ENCODE peak calls at places on chromosomes 2 and 18, in four cellular contexts. X is GM13977, J is AG10803, E is WTC11. A is an unnamed sample.
A peak's percentile ranks its signal among the peaks of the same experiment; 100 is the strongest.

GRCh38 chr2:174675615-174676014 is 78.0 kb upstream of the WIPF1 start:
- DNase-seq in X (no peak), E (no peak), J (no peak), A (no peak)

GRCh38 chr2:196963043-196963442 is 36.5 kb upstream of the PGAP1 start:
- DNase-seq in J (no peak), E (no peak), X (no peak), A (no peak)

GRCh38 chr18:1053654-1054315 is 149.1 kb downstream of the ADCYAP1 start:
- DNase-seq in E (no peak), X (no peak), J (no peak), A (no peak)

GRCh38 chr2:12717191-12717987 is 653 bp downstream of the TRIB2 start:
- DNase-seq in J (peak; percentile 71), E (peak; percentile 74), X (peak; percentile 73), A (peak; percentile 69)

GRCh38 chr2:241741016-241741415 is 6.6 kb downstream of the D2HGDH start:
- DNase-seq in X (no peak), J (no peak), E (no peak), A (no peak)

GRCh38 chr2:99598435-99598834 is 108.6 kb upstream of the REV1 start:
- DNase-seq in X (no peak), E (peak; percentile 43), J (no peak), A (no peak)

GRCh38 chr2:2830576-2830975 is 499.5 kb upstream of the MYT1L start:
- DNase-seq in J (no peak), E (no peak), X (no peak), A (no peak)

GRCh38 chr2:164735309-164735919 is 106.2 kb downstream of the COBLL1 start:
- DNase-seq in X (no peak), J (no peak), E (no peak), A (no peak)

GRCh38 chr2:160484859-160485520 is 8.6 kb downstream of the RBMS1 start:
- DNase-seq in E (no peak), X (no peak), J (no peak), A (no peak)

DNA sequence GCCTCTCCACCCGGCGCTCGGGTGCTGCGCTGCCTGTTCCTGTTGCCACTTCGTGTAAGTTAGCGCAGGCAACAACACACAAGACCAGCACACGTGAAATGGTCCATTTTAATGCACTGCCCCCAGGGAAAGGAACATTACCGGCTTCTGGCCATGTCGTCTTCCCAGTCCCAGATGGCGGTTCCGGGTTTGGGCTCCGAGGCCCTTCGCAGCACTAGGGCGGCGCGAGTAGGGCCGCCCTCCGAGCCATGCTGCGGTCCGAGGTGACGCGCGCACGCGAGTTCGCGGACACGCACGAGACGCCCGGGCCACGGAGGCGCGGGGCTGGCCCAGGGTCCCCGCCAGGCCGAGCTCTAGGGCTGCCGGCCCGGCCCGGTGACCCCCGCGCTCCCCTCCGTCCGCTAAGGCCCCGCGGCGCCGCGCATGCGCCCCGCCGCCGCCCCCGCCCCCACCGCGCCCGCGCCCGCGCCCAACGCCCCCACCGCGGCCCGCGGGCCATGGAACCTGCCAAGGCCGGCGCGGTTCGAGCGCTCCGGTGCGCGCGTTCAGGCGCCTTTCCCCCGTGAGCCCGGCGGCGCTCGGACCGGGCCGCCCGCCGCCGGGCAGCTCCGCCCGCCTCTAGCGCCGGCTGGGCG is 365 bp upstream of the ZNF236 start:
- DNase-seq in X (peak; percentile 89), E (peak; percentile 31), J (peak; percentile 59), A (peak; percentile 85)
- TF ChIP-seq CTCF in X (no peak), E (no peak), J (no peak), A (no peak)

DNA sequence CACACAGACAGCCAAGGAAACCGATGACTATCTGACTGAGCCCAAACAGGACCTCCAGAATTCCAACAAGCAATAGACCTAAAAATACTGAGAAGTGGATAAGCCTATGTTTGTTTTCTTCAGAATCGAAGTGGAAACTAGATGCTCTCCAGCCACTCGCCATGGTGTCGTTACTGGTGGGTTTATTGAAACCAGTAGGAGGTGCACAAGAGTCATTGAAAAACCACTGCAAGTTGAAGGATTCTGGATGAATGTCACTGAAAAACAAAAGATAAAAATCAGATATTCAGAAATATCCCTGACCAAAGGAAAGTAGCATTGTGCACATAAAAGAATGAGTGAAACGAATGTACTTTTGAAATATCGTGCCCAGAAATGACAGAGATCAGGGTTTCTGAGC is 15.3 kb downstream of the TM4SF20 start:
- DNase-seq in X (no peak), E (no peak), J (no peak), A (no peak)
- TF ChIP-seq CTCF in X (peak; percentile 28), E (no peak), J (no peak), A (no peak)

GRCh38 chr2:111617804-111618576 is 266.0 kb downstream of the ANAPC1 start:
- DNase-seq in X (no peak), E (no peak), J (peak; percentile 65), A (no peak)

GRCh38 chr2:111617299-111617803 is 266.6 kb downstream of the ANAPC1 start:
- DNase-seq in J (peak; percentile 45), X (no peak), E (no peak), A (no peak)

GRCh38 chr2:111618577-111618930 is 265.4 kb downstream of the ANAPC1 start:
- DNase-seq in J (peak; percentile 57), X (no peak), E (no peak), A (no peak)

GRCh38 chr2:111616651-111617218 is 267.3 kb downstream of the ANAPC1 start:
- DNase-seq in E (no peak), J (no peak), X (no peak), A (no peak)

DNA sequence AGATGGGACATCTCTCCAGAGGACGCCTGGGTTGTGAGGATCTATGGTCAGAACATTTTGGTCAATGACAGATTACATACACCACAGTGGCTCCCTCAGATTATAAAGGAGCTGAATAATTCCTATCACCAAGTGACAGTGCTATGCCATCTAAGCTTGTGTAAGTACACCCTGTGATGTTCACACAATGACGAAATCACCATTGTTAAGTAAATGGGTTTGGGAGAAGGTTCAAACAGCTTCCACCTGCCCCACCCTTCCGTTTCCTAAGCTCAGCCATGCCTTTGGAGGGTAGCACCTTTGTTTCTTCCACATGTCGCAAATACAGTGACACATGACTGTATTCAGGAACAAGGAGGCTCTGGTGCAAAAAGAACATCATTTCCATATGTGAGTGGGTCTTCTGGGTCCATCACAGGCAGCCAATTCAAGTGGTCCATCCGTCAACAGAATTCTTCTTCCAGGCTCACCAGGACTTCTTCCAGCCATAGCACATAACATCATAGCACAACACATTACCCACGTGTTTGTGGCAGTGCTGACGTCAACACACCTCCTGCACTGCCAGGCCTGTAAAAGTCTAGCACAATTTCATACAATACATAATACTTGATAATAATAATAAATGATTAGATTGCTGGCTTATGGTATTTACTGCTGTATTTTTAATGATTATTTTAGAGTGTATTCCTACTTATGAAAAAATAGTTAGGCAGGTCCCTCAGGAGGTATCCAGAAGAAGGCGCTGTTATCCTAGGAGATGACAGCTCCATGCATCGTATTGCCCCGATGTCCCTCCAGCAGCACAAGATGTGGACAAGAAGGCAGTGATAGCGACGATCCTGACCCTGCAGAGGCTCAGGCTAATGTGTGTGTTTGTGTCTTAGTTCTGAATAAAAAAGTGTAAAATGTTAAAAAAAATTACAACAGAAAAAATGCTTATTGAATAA is 264.8 kb downstream of the ANAPC1 start:
- DNase-seq in J (peak; percentile 31), E (no peak), X (no peak), A (no peak)
- TF ChIP-seq CTCF in J (no peak), E (no peak), X (peak; percentile 19), A (no peak)

GRCh38 chr2:105889046-105889445 is 144.3 kb downstream of the NCK2 start:
- DNase-seq in E (no peak), J (no peak), X (no peak), A (no peak)

GRCh38 chr2:105890856-105891255 is 146.1 kb downstream of the NCK2 start:
- DNase-seq in E (no peak), X (no peak), J (no peak), A (no peak)

GRCh38 chr2:105886680-105887079 is 142.0 kb downstream of the NCK2 start:
- DNase-seq in E (no peak), J (no peak), X (no peak), A (no peak)

GRCh38 chr2:105887246-105887645 is 142.5 kb downstream of the NCK2 start:
- DNase-seq in J (no peak), E (no peak), X (no peak), A (no peak)

GRCh38 chr2:105888625-105889024 is 143.9 kb downstream of the NCK2 start:
- DNase-seq in X (no peak), J (no peak), E (no peak), A (no peak)
- TF ChIP-seq CTCF in X (peak; percentile 43), J (no peak), E (no peak), A (no peak)

GRCh38 chr2:199464614-199465352 is 7.0 kb upstream of the SATB2 start:
- DNase-seq in E (no peak), J (no peak), X (peak; percentile 24), A (no peak)

GRCh38 chr2:199461455-199462166 is 3.9 kb upstream of the SATB2 start:
- DNase-seq in X (no peak), J (no peak), E (no peak), A (no peak)

GRCh38 chr2:199462167-199462976 is 4.6 kb upstream of the SATB2 start:
- DNase-seq in J (no peak), E (peak; percentile 53), X (peak; percentile 29), A (peak; percentile 38)

GRCh38 chr2:199463708-199464613 is 6.2 kb upstream of the SATB2 start:
- DNase-seq in E (peak; percentile 37), J (peak; percentile 27), X (peak; percentile 37), A (peak; percentile 42)

DNA sequence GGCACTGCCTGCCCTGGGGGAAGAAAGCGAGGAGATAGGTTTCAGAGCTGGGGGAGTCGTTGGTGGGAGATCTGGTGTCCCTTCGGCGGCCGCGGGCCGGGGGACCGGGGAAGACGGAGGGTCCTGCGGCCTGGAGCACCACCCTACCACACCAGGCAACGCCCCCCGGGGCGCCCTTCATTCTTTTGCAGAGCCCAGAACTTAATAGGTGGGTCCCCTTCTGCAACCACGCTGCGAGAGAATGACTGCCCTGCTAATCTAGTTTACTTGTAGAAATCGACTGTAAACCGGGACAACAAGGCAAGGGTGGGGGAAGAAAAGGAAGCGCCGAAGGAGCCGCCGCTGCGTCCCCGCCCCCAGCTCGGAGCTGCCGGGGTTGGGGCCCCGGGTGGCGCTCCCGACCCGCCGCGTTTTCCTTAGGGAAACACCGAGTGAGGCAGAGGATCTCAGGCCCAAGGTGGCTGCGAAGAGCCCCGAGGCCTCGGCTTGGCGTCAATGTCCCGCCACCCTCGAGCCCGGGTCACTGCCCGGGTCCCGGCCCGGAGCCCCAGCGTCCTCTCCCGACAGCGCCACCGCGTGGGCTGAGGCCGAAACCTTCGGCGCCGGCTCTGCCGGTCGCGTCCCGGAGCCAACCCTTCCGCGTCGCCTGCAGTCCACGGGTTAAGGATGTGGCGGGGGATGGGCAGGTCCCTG is 5.4 kb upstream of the SATB2 start:
- DNase-seq in E (peak; percentile 87), J (peak; percentile 75), X (peak; percentile 48), A (peak; percentile 72)
- TF ChIP-seq CTCF in E (peak; percentile 59), J (peak; percentile 74), X (peak; percentile 31), A (peak; percentile 27)

GRCh38 chr2:201452058-201452736 is 657 bp downstream of the STRADB start:
- DNase-seq in X (no peak), J (peak; percentile 8), E (no peak), A (no peak)
- TF ChIP-seq CTCF in X (no peak), J (no peak), E (no peak), A (no peak)

GRCh38 chr2:204072443-204073324 is 136.1 kb downstream of the ICOS start:
- DNase-seq in X (peak; percentile 29), J (peak; percentile 5), E (peak; percentile 80), A (peak; percentile 36)
- TF ChIP-seq CTCF in X (peak; percentile 65), J (peak; percentile 48), E (peak; percentile 66), A (peak; percentile 59)